ENCODE peak calls at places on chromosomes 6 and 20, in nine cellular contexts. One of them, this sample, is unnamed.

GRCh38 chr6:137043710-137044365 is 927 bp downstream of the IL20RA start:
- DNase-seq in small intestine: peak
- DNase-seq in endothelial cell: peak
- DNase-seq in stimulated activated CD4-positive, alpha-beta T cell treated with anti-CD3 and anti-CD28 coated beads, TNF-alpha, amount 100 ng/mL, for 4 hours: no peak
- DNase-seq in activated T-helper 9 cell treated with anti-CD3 and anti-CD28 coated beads, Interleukin-2, amount 50 U/mL, for 16 hours: no peak
- DNase-seq in AG09309: no peak
- DNase-seq in HFFc6: no peak
- DNase-seq in central memory CD4-positive, alpha-beta T cell: no peak
- DNase-seq in GM04503: peak
- DNase-seq in this sample: no peak

GRCh38 chr6:132763269-132763668 is 5.6 kb upstream of the VNN2 start:
- DNase-seq in small intestine: peak
- DNase-seq in endothelial cell: no peak
- DNase-seq in stimulated activated CD4-positive, alpha-beta T cell treated with anti-CD3 and anti-CD28 coated beads, TNF-alpha, amount 100 ng/mL, for 4 hours: no peak
- DNase-seq in activated T-helper 9 cell treated with anti-CD3 and anti-CD28 coated beads, Interleukin-2, amount 50 U/mL, for 16 hours: no peak
- DNase-seq in AG09309: no peak
- DNase-seq in HFFc6: no peak
- DNase-seq in central memory CD4-positive, alpha-beta T cell: peak
- DNase-seq in GM04503: no peak
- DNase-seq in this sample: no peak

GRCh38 chr6:28643017-28643740 is 117.5 kb downstream of the GPX5 start:
- DNase-seq in small intestine: no peak
- DNase-seq in endothelial cell: peak
- DNase-seq in stimulated activated CD4-positive, alpha-beta T cell treated with anti-CD3 and anti-CD28 coated beads, TNF-alpha, amount 100 ng/mL, for 4 hours: no peak
- DNase-seq in activated T-helper 9 cell treated with anti-CD3 and anti-CD28 coated beads, Interleukin-2, amount 50 U/mL, for 16 hours: no peak
- DNase-seq in AG09309: no peak
- DNase-seq in HFFc6: peak
- DNase-seq in central memory CD4-positive, alpha-beta T cell: no peak
- DNase-seq in GM04503: peak
- DNase-seq in this sample: no peak

GRCh38 chr6:170007468-170008240 is 256.2 kb downstream of the ERMARD start:
- DNase-seq in small intestine: no peak
- DNase-seq in endothelial cell: no peak
- DNase-seq in stimulated activated CD4-positive, alpha-beta T cell treated with anti-CD3 and anti-CD28 coated beads, TNF-alpha, amount 100 ng/mL, for 4 hours: no peak
- DNase-seq in activated T-helper 9 cell treated with anti-CD3 and anti-CD28 coated beads, Interleukin-2, amount 50 U/mL, for 16 hours: no peak
- DNase-seq in AG09309: no peak
- DNase-seq in HFFc6: no peak
- DNase-seq in central memory CD4-positive, alpha-beta T cell: no peak
- DNase-seq in GM04503: no peak
- DNase-seq in this sample: no peak

GRCh38 chr6:144305985-144306384 is 20.9 kb downstream of the UTRN start:
- DNase-seq in small intestine: peak
- DNase-seq in endothelial cell: no peak
- DNase-seq in stimulated activated CD4-positive, alpha-beta T cell treated with anti-CD3 and anti-CD28 coated beads, TNF-alpha, amount 100 ng/mL, for 4 hours: no peak
- DNase-seq in activated T-helper 9 cell treated with anti-CD3 and anti-CD28 coated beads, Interleukin-2, amount 50 U/mL, for 16 hours: no peak
- DNase-seq in AG09309: no peak
- DNase-seq in HFFc6: peak
- DNase-seq in central memory CD4-positive, alpha-beta T cell: peak
- DNase-seq in GM04503: no peak
- DNase-seq in this sample: no peak

GRCh38 chr6:19668710-19669109 is 168.5 kb upstream of the ID4 start:
- DNase-seq in small intestine: no peak
- DNase-seq in endothelial cell: no peak
- DNase-seq in stimulated activated CD4-positive, alpha-beta T cell treated with anti-CD3 and anti-CD28 coated beads, TNF-alpha, amount 100 ng/mL, for 4 hours: no peak
- DNase-seq in activated T-helper 9 cell treated with anti-CD3 and anti-CD28 coated beads, Interleukin-2, amount 50 U/mL, for 16 hours: no peak
- DNase-seq in AG09309: peak
- DNase-seq in HFFc6: peak
- DNase-seq in central memory CD4-positive, alpha-beta T cell: no peak
- DNase-seq in GM04503: peak
- DNase-seq in this sample: no peak

GRCh38 chr20:3678893-3679720 is 2.7 kb downstream of the ADAM33 start:
- DNase-seq in small intestine: no peak
- DNase-seq in endothelial cell: no peak
- DNase-seq in stimulated activated CD4-positive, alpha-beta T cell treated with anti-CD3 and anti-CD28 coated beads, TNF-alpha, amount 100 ng/mL, for 4 hours: no peak
- DNase-seq in activated T-helper 9 cell treated with anti-CD3 and anti-CD28 coated beads, Interleukin-2, amount 50 U/mL, for 16 hours: no peak
- DNase-seq in AG09309: no peak
- DNase-seq in HFFc6: no peak
- DNase-seq in central memory CD4-positive, alpha-beta T cell: no peak
- DNase-seq in GM04503: no peak
- DNase-seq in this sample: no peak

GRCh38 chr6:156131221-156131903 is 645.8 kb upstream of the ARID1B start:
- DNase-seq in small intestine: no peak
- DNase-seq in endothelial cell: no peak
- DNase-seq in stimulated activated CD4-positive, alpha-beta T cell treated with anti-CD3 and anti-CD28 coated beads, TNF-alpha, amount 100 ng/mL, for 4 hours: no peak
- DNase-seq in activated T-helper 9 cell treated with anti-CD3 and anti-CD28 coated beads, Interleukin-2, amount 50 U/mL, for 16 hours: no peak
- DNase-seq in AG09309: no peak
- DNase-seq in HFFc6: no peak
- DNase-seq in central memory CD4-positive, alpha-beta T cell: no peak
- DNase-seq in GM04503: no peak
- DNase-seq in this sample: no peak

GRCh38 chr6:14711056-14711703 is 534.7 kb upstream of the JARID2 start:
- DNase-seq in small intestine: peak
- DNase-seq in endothelial cell: peak
- DNase-seq in stimulated activated CD4-positive, alpha-beta T cell treated with anti-CD3 and anti-CD28 coated beads, TNF-alpha, amount 100 ng/mL, for 4 hours: no peak
- DNase-seq in activated T-helper 9 cell treated with anti-CD3 and anti-CD28 coated beads, Interleukin-2, amount 50 U/mL, for 16 hours: peak
- DNase-seq in AG09309: peak
- DNase-seq in HFFc6: peak
- DNase-seq in central memory CD4-positive, alpha-beta T cell: peak
- DNase-seq in GM04503: peak
- DNase-seq in this sample: no peak

GRCh38 chr20:44253528-44253927 is 6.4 kb downstream of the GDAP1L1 start:
- DNase-seq in small intestine: peak
- DNase-seq in endothelial cell: no peak
- DNase-seq in stimulated activated CD4-positive, alpha-beta T cell treated with anti-CD3 and anti-CD28 coated beads, TNF-alpha, amount 100 ng/mL, for 4 hours: no peak
- DNase-seq in activated T-helper 9 cell treated with anti-CD3 and anti-CD28 coated beads, Interleukin-2, amount 50 U/mL, for 16 hours: no peak
- DNase-seq in AG09309: no peak
- DNase-seq in HFFc6: no peak
- DNase-seq in central memory CD4-positive, alpha-beta T cell: no peak
- DNase-seq in GM04503: no peak
- DNase-seq in this sample: no peak

GRCh38 chr20:12570371-12570770 is 438.4 kb upstream of the SPTLC3 start:
- DNase-seq in small intestine: peak
- DNase-seq in endothelial cell: peak
- DNase-seq in stimulated activated CD4-positive, alpha-beta T cell treated with anti-CD3 and anti-CD28 coated beads, TNF-alpha, amount 100 ng/mL, for 4 hours: no peak
- DNase-seq in activated T-helper 9 cell treated with anti-CD3 and anti-CD28 coated beads, Interleukin-2, amount 50 U/mL, for 16 hours: no peak
- DNase-seq in AG09309: no peak
- DNase-seq in HFFc6: no peak
- DNase-seq in central memory CD4-positive, alpha-beta T cell: no peak
- DNase-seq in GM04503: no peak
- DNase-seq in this sample: no peak

GRCh38 chr6:137145421-137145820 is 28.0 kb downstream of the IL22RA2 start:
- DNase-seq in small intestine: no peak
- DNase-seq in endothelial cell: no peak
- DNase-seq in stimulated activated CD4-positive, alpha-beta T cell treated with anti-CD3 and anti-CD28 coated beads, TNF-alpha, amount 100 ng/mL, for 4 hours: no peak
- DNase-seq in activated T-helper 9 cell treated with anti-CD3 and anti-CD28 coated beads, Interleukin-2, amount 50 U/mL, for 16 hours: no peak
- DNase-seq in AG09309: no peak
- DNase-seq in HFFc6: no peak
- DNase-seq in central memory CD4-positive, alpha-beta T cell: no peak
- DNase-seq in GM04503: no peak
- DNase-seq in this sample: no peak

GRCh38 chr6:35139924-35140524 is 1.1 kb downstream of the TCP11 start:
- DNase-seq in small intestine: peak
- DNase-seq in endothelial cell: peak
- DNase-seq in stimulated activated CD4-positive, alpha-beta T cell treated with anti-CD3 and anti-CD28 coated beads, TNF-alpha, amount 100 ng/mL, for 4 hours: no peak
- DNase-seq in activated T-helper 9 cell treated with anti-CD3 and anti-CD28 coated beads, Interleukin-2, amount 50 U/mL, for 16 hours: peak
- DNase-seq in AG09309: no peak
- DNase-seq in HFFc6: peak
- DNase-seq in central memory CD4-positive, alpha-beta T cell: peak
- DNase-seq in GM04503: no peak
- DNase-seq in this sample: no peak

GRCh38 chr6:69816569-69816968 is 19.8 kb upstream of the LMBRD1 start:
- DNase-seq in small intestine: no peak
- DNase-seq in endothelial cell: no peak
- DNase-seq in stimulated activated CD4-positive, alpha-beta T cell treated with anti-CD3 and anti-CD28 coated beads, TNF-alpha, amount 100 ng/mL, for 4 hours: no peak
- DNase-seq in activated T-helper 9 cell treated with anti-CD3 and anti-CD28 coated beads, Interleukin-2, amount 50 U/mL, for 16 hours: no peak
- DNase-seq in AG09309: no peak
- DNase-seq in HFFc6: no peak
- DNase-seq in central memory CD4-positive, alpha-beta T cell: peak
- DNase-seq in GM04503: no peak
- DNase-seq in this sample: no peak

GRCh38 chr6:107709341-107709740 is 114.8 kb downstream of the SCML4 start:
- DNase-seq in small intestine: no peak
- DNase-seq in endothelial cell: no peak
- DNase-seq in stimulated activated CD4-positive, alpha-beta T cell treated with anti-CD3 and anti-CD28 coated beads, TNF-alpha, amount 100 ng/mL, for 4 hours: no peak
- DNase-seq in activated T-helper 9 cell treated with anti-CD3 and anti-CD28 coated beads, Interleukin-2, amount 50 U/mL, for 16 hours: no peak
- DNase-seq in AG09309: no peak
- DNase-seq in HFFc6: no peak
- DNase-seq in central memory CD4-positive, alpha-beta T cell: peak
- DNase-seq in GM04503: no peak
- DNase-seq in this sample: no peak

GRCh38 chr6:169101981-169102380 is 151.7 kb downstream of the THBS2 start:
- DNase-seq in small intestine: no peak
- DNase-seq in endothelial cell: no peak
- DNase-seq in stimulated activated CD4-positive, alpha-beta T cell treated with anti-CD3 and anti-CD28 coated beads, TNF-alpha, amount 100 ng/mL, for 4 hours: no peak
- DNase-seq in activated T-helper 9 cell treated with anti-CD3 and anti-CD28 coated beads, Interleukin-2, amount 50 U/mL, for 16 hours: no peak
- DNase-seq in AG09309: no peak
- DNase-seq in HFFc6: peak
- DNase-seq in central memory CD4-positive, alpha-beta T cell: no peak
- DNase-seq in GM04503: no peak
- DNase-seq in this sample: no peak

GRCh38 chr20:13205402-13205801 is 15.7 kb upstream of the ISM1 start:
- DNase-seq in small intestine: no peak
- DNase-seq in endothelial cell: no peak
- DNase-seq in stimulated activated CD4-positive, alpha-beta T cell treated with anti-CD3 and anti-CD28 coated beads, TNF-alpha, amount 100 ng/mL, for 4 hours: no peak
- DNase-seq in activated T-helper 9 cell treated with anti-CD3 and anti-CD28 coated beads, Interleukin-2, amount 50 U/mL, for 16 hours: no peak
- DNase-seq in AG09309: no peak
- DNase-seq in HFFc6: no peak
- DNase-seq in central memory CD4-positive, alpha-beta T cell: no peak
- DNase-seq in GM04503: no peak
- DNase-seq in this sample: no peak

GRCh38 chr20:24662756-24663399 is 193.4 kb downstream of the SYNDIG1 start:
- DNase-seq in small intestine: no peak
- DNase-seq in endothelial cell: no peak
- DNase-seq in stimulated activated CD4-positive, alpha-beta T cell treated with anti-CD3 and anti-CD28 coated beads, TNF-alpha, amount 100 ng/mL, for 4 hours: no peak
- DNase-seq in activated T-helper 9 cell treated with anti-CD3 and anti-CD28 coated beads, Interleukin-2, amount 50 U/mL, for 16 hours: no peak
- DNase-seq in AG09309: no peak
- DNase-seq in HFFc6: no peak
- DNase-seq in central memory CD4-positive, alpha-beta T cell: no peak
- DNase-seq in GM04503: no peak
- DNase-seq in this sample: peak

GRCh38 chr6:127458190-127458589 is 999 bp downstream of the KIAA0408 start:
- DNase-seq in small intestine: no peak
- DNase-seq in endothelial cell: no peak
- DNase-seq in stimulated activated CD4-positive, alpha-beta T cell treated with anti-CD3 and anti-CD28 coated beads, TNF-alpha, amount 100 ng/mL, for 4 hours: no peak
- DNase-seq in activated T-helper 9 cell treated with anti-CD3 and anti-CD28 coated beads, Interleukin-2, amount 50 U/mL, for 16 hours: no peak
- DNase-seq in AG09309: no peak
- DNase-seq in HFFc6: no peak
- DNase-seq in central memory CD4-positive, alpha-beta T cell: no peak
- DNase-seq in GM04503: no peak
- DNase-seq in this sample: no peak

GRCh38 chr20:31260326-31260932 is 3.0 kb downstream of the DEFB115 start:
- DNase-seq in small intestine: no peak
- DNase-seq in endothelial cell: no peak
- DNase-seq in stimulated activated CD4-positive, alpha-beta T cell treated with anti-CD3 and anti-CD28 coated beads, TNF-alpha, amount 100 ng/mL, for 4 hours: no peak
- DNase-seq in activated T-helper 9 cell treated with anti-CD3 and anti-CD28 coated beads, Interleukin-2, amount 50 U/mL, for 16 hours: no peak
- DNase-seq in AG09309: no peak
- DNase-seq in HFFc6: peak
- DNase-seq in central memory CD4-positive, alpha-beta T cell: no peak
- DNase-seq in GM04503: no peak
- DNase-seq in this sample: no peak

GRCh38 chr20:38726849-38727601 is 2.7 kb downstream of the SLC32A1 start:
- DNase-seq in small intestine: no peak
- DNase-seq in endothelial cell: peak
- DNase-seq in stimulated activated CD4-positive, alpha-beta T cell treated with anti-CD3 and anti-CD28 coated beads, TNF-alpha, amount 100 ng/mL, for 4 hours: no peak
- DNase-seq in activated T-helper 9 cell treated with anti-CD3 and anti-CD28 coated beads, Interleukin-2, amount 50 U/mL, for 16 hours: no peak
- DNase-seq in AG09309: no peak
- DNase-seq in HFFc6: no peak
- DNase-seq in central memory CD4-positive, alpha-beta T cell: peak
- DNase-seq in GM04503: no peak
- DNase-seq in this sample: no peak

GRCh38 chr20:19771031-19771430 is 13.0 kb downstream of the RIN2 start:
- DNase-seq in small intestine: peak
- DNase-seq in endothelial cell: no peak
- DNase-seq in stimulated activated CD4-positive, alpha-beta T cell treated with anti-CD3 and anti-CD28 coated beads, TNF-alpha, amount 100 ng/mL, for 4 hours: no peak
- DNase-seq in activated T-helper 9 cell treated with anti-CD3 and anti-CD28 coated beads, Interleukin-2, amount 50 U/mL, for 16 hours: no peak
- DNase-seq in AG09309: no peak
- DNase-seq in HFFc6: no peak
- DNase-seq in central memory CD4-positive, alpha-beta T cell: no peak
- DNase-seq in GM04503: no peak
- DNase-seq in this sample: no peak

GRCh38 chr6:150527100-150527499 is 72.6 kb upstream of the PLEKHG1 start:
- DNase-seq in small intestine: no peak
- DNase-seq in endothelial cell: no peak
- DNase-seq in stimulated activated CD4-positive, alpha-beta T cell treated with anti-CD3 and anti-CD28 coated beads, TNF-alpha, amount 100 ng/mL, for 4 hours: no peak
- DNase-seq in activated T-helper 9 cell treated with anti-CD3 and anti-CD28 coated beads, Interleukin-2, amount 50 U/mL, for 16 hours: no peak
- DNase-seq in AG09309: no peak
- DNase-seq in HFFc6: no peak
- DNase-seq in central memory CD4-positive, alpha-beta T cell: no peak
- DNase-seq in GM04503: no peak
- DNase-seq in this sample: no peak

This sample was measured in cerebellar nuclear complex.